ENCODE peak calls at places on chromosomes 3 and 15, in seven cellular contexts. Z is activated B cell treated with CpG ODN at 0.5 μM for 24 hours, C is non-pigmented ciliary epithelial cell, A is anterior cingulate cortex, L is kidney tubule cell, H is amniotic stem cell, M is GM10248. K is an unnamed sample.

GRCh38 chr3:37588761-37589160 is 272.9 kb upstream of the CTDSPL start:
- DNase-seq in M (no peak), L (no peak), Z (no peak), A (no peak), C (no peak), H (no peak), K (no peak)

GRCh38 chr15:58517252-58517681 is 85.5 kb downstream of the LIPC start:
- DNase-seq in A (no peak), L (no peak), M (no peak), Z (no peak), H (no peak), C (no peak), K (no peak)

GRCh38 chr3:58414538-58415197 is 19.0 kb downstream of the PDHB start:
- DNase-seq in C (no peak), M (peak; percentile 54), L (peak; percentile 68), Z (no peak), A (no peak), H (peak; percentile 22), K (no peak)

GRCh38 chr3:46368569-46368968 is 2.2 kb upstream of the CCR5 start:
- DNase-seq in A (no peak), M (peak; percentile 59), Z (peak; percentile 33), H (no peak), C (no peak), L (peak; percentile 20), K (no peak)

GRCh38 chr3:186411994-186412393 is 50.0 kb upstream of the DGKG start:
- DNase-seq in Z (no peak), C (no peak), M (peak; percentile 39), A (no peak), L (peak; percentile 41), H (no peak), K (no peak)

GRCh38 chr15:35560895-35561294 is 14.9 kb upstream of the DPH6 start:
- DNase-seq in L (no peak), Z (no peak), C (no peak), A (no peak), H (no peak), M (no peak), K (no peak)

GRCh38 chr3:52310861-52311566 is 5.1 kb upstream of the DNAH1 start:
- DNase-seq in H (no peak), L (no peak), M (peak; percentile 87), A (no peak), C (no peak), Z (peak; percentile 45), K (no peak)

GRCh38 chr3:55333923-55334322 is 153.2 kb downstream of the WNT5A start:
- DNase-seq in H (no peak), A (no peak), C (peak; percentile 46), L (no peak), Z (no peak), M (no peak), K (no peak)

GRCh38 chr15:99733268-99734039 is at the start of gene LYSMD4:
- DNase-seq in M (peak; percentile 100), C (peak; percentile 55), A (peak; percentile 94), H (peak; percentile 71), L (peak; percentile 95), Z (peak; percentile 95), K (peak; percentile 97)

GRCh38 chr15:57910672-57911071 is 154.8 kb downstream of the ALDH1A2 start:
- DNase-seq in L (no peak), Z (no peak), A (no peak), C (no peak), H (no peak), M (no peak), K (no peak)

GRCh38 chr3:69602112-69602511 is 137.2 kb upstream of the MITF start:
- DNase-seq in Z (no peak), H (no peak), M (no peak), C (no peak), A (no peak), L (no peak), K (no peak)

GRCh38 chr3:188003188-188004171 is 150.5 kb upstream of the LPP start:
- DNase-seq in M (no peak), C (no peak), H (no peak), A (no peak), L (peak; percentile 52), Z (no peak), K (no peak)

GRCh38 chr3:54870423-54870822 is 57.4 kb downstream of the LRTM1 start:
- DNase-seq in C (peak; percentile 98), Z (no peak), H (peak; percentile 86), M (no peak), L (peak; percentile 86), A (no peak), K (peak; percentile 67)

GRCh38 chr15:79089890-79090486 is 592 bp downstream of the RASGRF1 start:
- DNase-seq in A (no peak), L (no peak), C (no peak), H (no peak), M (no peak), Z (no peak), K (no peak)

GRCh38 chr3:126049289-126050049 is 34.5 kb downstream of the SLC41A3 start:
- DNase-seq in A (no peak), L (no peak), Z (no peak), H (no peak), C (no peak), M (no peak), K (no peak)

GRCh38 chr15:67741313-67741712 is 84.0 kb upstream of the SKOR1 start:
- DNase-seq in C (no peak), A (no peak), M (no peak), H (no peak), Z (no peak), L (peak; percentile 9), K (no peak)

GRCh38 chr3:52779411-52780297 is 2.3 kb downstream of the ITIH1 start:
- DNase-seq in A (no peak), Z (peak; percentile 59), C (no peak), L (no peak), H (no peak), M (peak; percentile 75), K (peak; percentile 16)

GRCh38 chr3:60835796-60836195 is 415.5 kb downstream of the FHIT start:
- DNase-seq in L (no peak), M (no peak), A (no peak), C (no peak), H (no peak), Z (no peak), K (no peak)

GRCh38 chr3:49387721-49388120 is 24.1 kb downstream of the RHOA start:
- DNase-seq in M (no peak), A (no peak), C (no peak), L (peak; percentile 73), Z (no peak), H (no peak), K (no peak)

GRCh38 chr3:72872183-72872582 is 15.7 kb upstream of the GXYLT2 start:
- DNase-seq in H (peak; percentile 63), Z (no peak), C (no peak), A (no peak), M (no peak), L (no peak), K (no peak)

GRCh38 chr3:126050050-126050392 is 33.9 kb downstream of the SLC41A3 start:
- DNase-seq in M (peak; percentile 8), C (no peak), A (no peak), Z (no peak), L (no peak), H (no peak), K (peak; percentile 14)

GRCh38 chr15:57635300-57635944 is 43.7 kb downstream of the MYZAP start:
- DNase-seq in H (no peak), M (no peak), C (no peak), L (no peak), Z (no peak), A (no peak), K (no peak)

GRCh38 chr3:177574232-177574856 is 377.1 kb upstream of the TBL1XR1 start:
- DNase-seq in M (no peak), A (no peak), L (peak; percentile 25), C (peak; percentile 83), H (no peak), Z (no peak), K (no peak)

GRCh38 chr3:60651799-60652198 is 599.5 kb downstream of the FHIT start:
- DNase-seq in Z (no peak), M (no peak), L (no peak), A (no peak), C (no peak), H (no peak), K (no peak)

GRCh38 chr3:39000008-39000450 is 51.7 kb downstream of the SCN11A start:
- DNase-seq in L (peak; percentile 60), Z (no peak), A (no peak), C (no peak), M (peak; percentile 71), H (peak; percentile 58), K (no peak)

GRCh38 chr3:71117572-71118247 is 465.8 kb downstream of the FOXP1 start:
- DNase-seq in A (no peak), L (peak; percentile 75), C (no peak), Z (no peak), H (no peak), M (no peak), K (no peak)

GRCh38 chr3:106957021-106957420 is 420.2 kb upstream of the CCDC54 start:
- DNase-seq in Z (no peak), H (peak; percentile 5), M (no peak), C (peak; percentile 27), L (no peak), A (no peak), K (no peak)

GRCh38 chr3:94862703-94863102 is 799.8 kb downstream of the NSUN3 start:
- DNase-seq in H (no peak), L (peak; percentile 36), Z (no peak), C (peak; percentile 9), A (no peak), M (peak; percentile 12), K (no peak)

GRCh38 chr15:71167445-71168162 is 52.3 kb downstream of the THSD4 start:
- DNase-seq in M (no peak), Z (no peak), H (no peak), L (no peak), C (no peak), A (no peak), K (no peak)